ENCODE peak calls at places on chromosome 13, in four cellular contexts. One of them, this sample, is unnamed.

GRCh38 chr13:41053384-41053826 is 7.9 kb upstream of the WBP4 start:
- DNase-seq in pancreas: no peak
- DNase-seq in A172: no peak
- DNase-seq in GM23248: peak; percentile 88
- DNase-seq in this sample: no peak

GRCh38 chr13:99307247-99307646 is at the start of gene GPR183:
- DNase-seq in pancreas: no peak
- DNase-seq in A172: no peak
- DNase-seq in GM23248: peak; percentile 46
- DNase-seq in this sample: no peak

GRCh38 chr13:41148421-41149283 is 16.1 kb upstream of the KBTBD6 start:
- DNase-seq in pancreas: no peak
- DNase-seq in A172: no peak
- DNase-seq in GM23248: no peak
- DNase-seq in this sample: no peak

GRCh38 chr13:97496511-97496910 is 62.5 kb downstream of the RAP2A start:
- DNase-seq in pancreas: no peak
- DNase-seq in A172: no peak
- DNase-seq in GM23248: no peak
- DNase-seq in this sample: no peak

GRCh38 chr13:65926750-65927171 is 1303.4 kb downstream of the PCDH9 start:
- DNase-seq in pancreas: peak; percentile 33
- DNase-seq in A172: no peak
- DNase-seq in GM23248: no peak
- DNase-seq in this sample: peak; percentile 54

GRCh38 chr13:36072536-36072935 is 58.6 kb downstream of the DCLK1 start:
- DNase-seq in pancreas: no peak
- DNase-seq in A172: no peak
- DNase-seq in GM23248: no peak
- DNase-seq in this sample: no peak

GRCh38 chr13:113635048-113635420 is 23.0 kb downstream of the ATP4B start:
- DNase-seq in pancreas: peak; percentile 6
- DNase-seq in A172: no peak
- DNase-seq in GM23248: no peak
- DNase-seq in this sample: no peak

GRCh38 chr13:59458908-59459579 is 704.7 kb downstream of the DIAPH3 start:
- DNase-seq in pancreas: no peak
- DNase-seq in A172: peak; percentile 42
- DNase-seq in GM23248: peak; percentile 48
- DNase-seq in this sample: no peak

GRCh38 chr13:35472308-35473008 is 4.0 kb downstream of the MAB21L1 start:
- DNase-seq in pancreas: no peak
- DNase-seq in A172: no peak
- DNase-seq in GM23248: peak; percentile 46
- DNase-seq in this sample: no peak

GRCh38 chr13:36549771-36550170 is 117.5 kb downstream of the CCNA1 start:
- DNase-seq in pancreas: no peak
- DNase-seq in A172: no peak
- DNase-seq in GM23248: no peak
- DNase-seq in this sample: no peak

GRCh38 chr13:24271611-24272451 is 37.5 kb upstream of the C1QTNF9 start:
- DNase-seq in pancreas: peak; percentile 91
- DNase-seq in A172: peak; percentile 30
- DNase-seq in GM23248: peak; percentile 66
- DNase-seq in this sample: peak; percentile 68

GRCh38 chr13:101875717-101876393 is 423.4 kb downstream of the ITGBL1 start:
- DNase-seq in pancreas: no peak
- DNase-seq in A172: peak; percentile 75
- DNase-seq in GM23248: peak; percentile 12
- DNase-seq in this sample: peak; percentile 79

GRCh38 chr13:51499841-51500240 is 47.0 kb upstream of the INTS6 start:
- DNase-seq in pancreas: no peak
- DNase-seq in A172: no peak
- DNase-seq in GM23248: no peak
- DNase-seq in this sample: no peak

GRCh38 chr13:51291341-51291740 is 48.1 kb upstream of the SERPINE3 start:
- DNase-seq in pancreas: no peak
- DNase-seq in A172: peak; percentile 25
- DNase-seq in GM23248: peak; percentile 39
- DNase-seq in this sample: no peak

GRCh38 chr13:102394158-102395053 is 7.4 kb downstream of the FGF14 start:
- DNase-seq in pancreas: peak; percentile 96
- DNase-seq in A172: no peak
- DNase-seq in GM23248: peak; percentile 82
- DNase-seq in this sample: peak; percentile 97

GRCh38 chr13:29791997-29792775 is 58.2 kb downstream of the UBL3 start:
- DNase-seq in pancreas: no peak
- DNase-seq in A172: no peak
- DNase-seq in GM23248: no peak
- DNase-seq in this sample: no peak

GRCh38 chr13:74867460-74867859 is 614.5 kb downstream of the TBC1D4 start:
- DNase-seq in pancreas: no peak
- DNase-seq in A172: no peak
- DNase-seq in GM23248: peak; percentile 17
- DNase-seq in this sample: no peak

GRCh38 chr13:79973533-79973963 is 367.4 kb downstream of the SPRY2 start:
- DNase-seq in pancreas: no peak
- DNase-seq in A172: peak; percentile 39
- DNase-seq in GM23248: peak; percentile 24
- DNase-seq in this sample: no peak

GRCh38 chr13:26029581-26030136 is 22.2 kb downstream of the SHISA2 start:
- DNase-seq in pancreas: no peak
- DNase-seq in A172: no peak
- DNase-seq in GM23248: no peak
- DNase-seq in this sample: no peak

GRCh38 chr13:112748947-112749346 is 59.1 kb downstream of the ATP11A start:
- DNase-seq in pancreas: no peak
- DNase-seq in A172: no peak
- DNase-seq in GM23248: peak; percentile 58
- DNase-seq in this sample: no peak

GRCh38 chr13:59318320-59318930 is 845.3 kb downstream of the DIAPH3 start:
- DNase-seq in pancreas: peak; percentile 83
- DNase-seq in A172: peak; percentile 41
- DNase-seq in GM23248: peak; percentile 61
- DNase-seq in this sample: peak; percentile 64

GRCh38 chr13:98581971-98582702 is 5.2 kb upstream of the STK24 start:
- DNase-seq in pancreas: no peak
- DNase-seq in A172: peak; percentile 38
- DNase-seq in GM23248: peak; percentile 86
- DNase-seq in this sample: no peak

GRCh38 chr13:44093607-44094583 is 214.2 kb downstream of the LACC1 start:
- DNase-seq in pancreas: no peak
- DNase-seq in A172: no peak
- DNase-seq in GM23248: no peak
- DNase-seq in this sample: no peak

GRCh38 chr13:99800951-99801350 is 170.6 kb downstream of the ZIC5 start:
- DNase-seq in pancreas: no peak
- DNase-seq in A172: no peak
- DNase-seq in GM23248: no peak
- DNase-seq in this sample: no peak

GRCh38 chr13:25732146-25732865 is 319.5 kb downstream of the SHISA2 start:
- DNase-seq in pancreas: no peak
- DNase-seq in A172: peak; percentile 75
- DNase-seq in GM23248: peak; percentile 5
- DNase-seq in this sample: no peak

GRCh38 chr13:73082471-73082870 is 23.7 kb downstream of the KLF5 start:
- DNase-seq in pancreas: no peak
- DNase-seq in A172: no peak
- DNase-seq in GM23248: no peak
- DNase-seq in this sample: no peak

GRCh38 chr13:110445183-110445582 is 116.3 kb downstream of the RAB20 start:
- DNase-seq in pancreas: no peak
- DNase-seq in A172: peak; percentile 28
- DNase-seq in GM23248: peak; percentile 23
- DNase-seq in this sample: no peak

GRCh38 chr13:83117046-83117445 is 765.2 kb downstream of the SLITRK1 start:
- DNase-seq in pancreas: no peak
- DNase-seq in A172: no peak
- DNase-seq in GM23248: no peak
- DNase-seq in this sample: no peak

GRCh38 chr13:50635504-50635903 is 208.0 kb downstream of the DLEU7 start:
- DNase-seq in pancreas: no peak
- DNase-seq in A172: no peak
- DNase-seq in GM23248: peak; percentile 39
- DNase-seq in this sample: no peak

GRCh38 chr13:25214371-25215252 is 42.5 kb upstream of the AMER2 start:
- DNase-seq in pancreas: no peak
- DNase-seq in A172: peak; percentile 40
- DNase-seq in GM23248: peak; percentile 37
- DNase-seq in this sample: no peak

GRCh38 chr13:77509221-77509620 is 26.3 kb upstream of the SCEL start:
- DNase-seq in pancreas: no peak
- DNase-seq in A172: no peak
- DNase-seq in GM23248: peak; percentile 43
- DNase-seq in this sample: no peak

GRCh38 chr13:50318887-50319286 is 303.6 kb downstream of the KCNRG start:
- DNase-seq in pancreas: no peak
- DNase-seq in A172: no peak
- DNase-seq in GM23248: no peak
- DNase-seq in this sample: no peak

GRCh38 chr13:96816874-96817273 is 177.4 kb downstream of the OXGR1 start:
- DNase-seq in pancreas: no peak
- DNase-seq in A172: no peak
- DNase-seq in GM23248: no peak
- DNase-seq in this sample: no peak

GRCh38 chr13:36344886-36345437 is 1.2 kb downstream of the SPART start:
- DNase-seq in pancreas: no peak
- DNase-seq in A172: peak; percentile 25
- DNase-seq in GM23248: no peak
- DNase-seq in this sample: no peak

GRCh38 chr13:99980201-99981114 is 1.1 kb upstream of the ZIC2 start:
- DNase-seq in pancreas: peak; percentile 74
- DNase-seq in A172: peak; percentile 75
- DNase-seq in GM23248: peak; percentile 86
- DNase-seq in this sample: peak; percentile 78

GRCh38 chr13:60583911-60584753 is 187.1 kb downstream of the TDRD3 start:
- DNase-seq in pancreas: no peak
- DNase-seq in A172: peak; percentile 89
- DNase-seq in GM23248: peak; percentile 92
- DNase-seq in this sample: no peak

GRCh38 chr13:98496239-98496668 is 80.7 kb downstream of the STK24 start:
- DNase-seq in pancreas: no peak
- DNase-seq in A172: no peak
- DNase-seq in GM23248: peak; percentile 67
- DNase-seq in this sample: no peak

GRCh38 chr13:98044301-98044700 is 90.8 kb downstream of the IPO5 start:
- DNase-seq in pancreas: no peak
- DNase-seq in A172: no peak
- DNase-seq in GM23248: no peak
- DNase-seq in this sample: no peak